ENCODE peak calls at places on chromosome 18, in seven cellular contexts. One of them, this sample, is unnamed.

GRCh38 chr18:6427281-6427680 is 12.6 kb upstream of the L3MBTL4 start:
- DNase-seq in GM12878: no peak
- DNase-seq in breast epithelium: no peak
- DNase-seq in GM23338: no peak
- DNase-seq in sigmoid colon: no peak
- DNase-seq in HepG2: no peak
- DNase-seq in GM12891: no peak
- DNase-seq in this sample: no peak

GRCh38 chr18:13366541-13366940 is 148.0 kb downstream of the LDLRAD4 start:
- DNase-seq in GM12878: no peak
- DNase-seq in breast epithelium: no peak
- DNase-seq in GM23338: no peak
- DNase-seq in sigmoid colon: no peak
- DNase-seq in HepG2: no peak
- DNase-seq in GM12891: no peak
- DNase-seq in this sample: no peak

GRCh38 chr18:46222710-46223360 is 118.7 kb downstream of the HAUS1 start:
- DNase-seq in GM12878: no peak
- DNase-seq in breast epithelium: no peak
- DNase-seq in GM23338: no peak
- DNase-seq in sigmoid colon: no peak
- DNase-seq in HepG2: no peak
- DNase-seq in GM12891: no peak
- DNase-seq in this sample: no peak

GRCh38 chr18:40821596-40822243 is 1133.3 kb upstream of the PIK3C3 start:
- DNase-seq in GM12878: no peak
- DNase-seq in breast epithelium: no peak
- DNase-seq in GM23338: no peak
- DNase-seq in sigmoid colon: no peak
- DNase-seq in HepG2: no peak
- DNase-seq in GM12891: no peak
- DNase-seq in this sample: no peak

GRCh38 chr18:75253784-75254183 is 43.2 kb downstream of the TSHZ1 start:
- DNase-seq in GM12878: no peak
- DNase-seq in breast epithelium: no peak
- DNase-seq in GM23338: no peak
- DNase-seq in sigmoid colon: no peak
- DNase-seq in HepG2: no peak
- DNase-seq in GM12891: no peak
- DNase-seq in this sample: no peak

GRCh38 chr18:26034850-26035497 is 55.4 kb downstream of the SS18 start:
- DNase-seq in GM12878: no peak
- DNase-seq in breast epithelium: no peak
- DNase-seq in GM23338: peak; percentile 16
- DNase-seq in sigmoid colon: no peak
- DNase-seq in HepG2: no peak
- DNase-seq in GM12891: no peak
- DNase-seq in this sample: no peak

GRCh38 chr18:31241900-31242409 is 76.0 kb upstream of the DSG1 start:
- DNase-seq in GM12878: no peak
- DNase-seq in breast epithelium: peak; percentile 70
- DNase-seq in GM23338: peak; percentile 80
- DNase-seq in sigmoid colon: no peak
- DNase-seq in HepG2: peak; percentile 98
- DNase-seq in GM12891: no peak
- DNase-seq in this sample: no peak

GRCh38 chr18:13604751-13605150 is 121.6 kb downstream of the FAM210A start:
- DNase-seq in GM12878: no peak
- DNase-seq in breast epithelium: no peak
- DNase-seq in GM23338: no peak
- DNase-seq in sigmoid colon: no peak
- DNase-seq in HepG2: no peak
- DNase-seq in GM12891: no peak
- DNase-seq in this sample: no peak

GRCh38 chr18:41993151-41993550 is 38.1 kb downstream of the PIK3C3 start:
- DNase-seq in GM12878: no peak
- DNase-seq in breast epithelium: no peak
- DNase-seq in GM23338: no peak
- DNase-seq in sigmoid colon: no peak
- DNase-seq in HepG2: no peak
- DNase-seq in GM12891: no peak
- DNase-seq in this sample: no peak

GRCh38 chr18:23523429-23524212 is 20.3 kb downstream of the RMC1 start:
- DNase-seq in GM12878: peak; percentile 16
- DNase-seq in breast epithelium: no peak
- DNase-seq in GM23338: no peak
- DNase-seq in sigmoid colon: no peak
- DNase-seq in HepG2: no peak
- DNase-seq in GM12891: no peak
- DNase-seq in this sample: peak; percentile 46

GRCh38 chr18:28793911-28794310 is 617.0 kb upstream of the CDH2 start:
- DNase-seq in GM12878: no peak
- DNase-seq in breast epithelium: no peak
- DNase-seq in GM23338: no peak
- DNase-seq in sigmoid colon: no peak
- DNase-seq in HepG2: no peak
- DNase-seq in GM12891: no peak
- DNase-seq in this sample: no peak

GRCh38 chr18:9404565-9405060 is 70.0 kb downstream of the TWSG1 start:
- DNase-seq in GM12878: no peak
- DNase-seq in breast epithelium: no peak
- DNase-seq in GM23338: no peak
- DNase-seq in sigmoid colon: no peak
- DNase-seq in HepG2: no peak
- DNase-seq in GM12891: peak; percentile 25
- DNase-seq in this sample: peak; percentile 50

GRCh38 chr18:23982154-23983071 is 32.1 kb upstream of the TTC39C start:
- DNase-seq in GM12878: no peak
- DNase-seq in breast epithelium: no peak
- DNase-seq in GM23338: peak; percentile 17
- DNase-seq in sigmoid colon: peak; percentile 85
- DNase-seq in HepG2: no peak
- DNase-seq in GM12891: no peak
- DNase-seq in this sample: no peak

GRCh38 chr18:12409466-12409865 is 1.7 kb downstream of the PRELID3A start:
- DNase-seq in GM12878: no peak
- DNase-seq in breast epithelium: no peak
- DNase-seq in GM23338: no peak
- DNase-seq in sigmoid colon: no peak
- DNase-seq in HepG2: no peak
- DNase-seq in GM12891: no peak
- DNase-seq in this sample: no peak

GRCh38 chr18:34871435-34871834 is 161.3 kb downstream of the DTNA start:
- DNase-seq in GM12878: no peak
- DNase-seq in breast epithelium: no peak
- DNase-seq in GM23338: no peak
- DNase-seq in sigmoid colon: no peak
- DNase-seq in HepG2: no peak
- DNase-seq in GM12891: no peak
- DNase-seq in this sample: no peak

GRCh38 chr18:23969664-23970063 is 44.9 kb upstream of the TTC39C start:
- DNase-seq in GM12878: no peak
- DNase-seq in breast epithelium: no peak
- DNase-seq in GM23338: no peak
- DNase-seq in sigmoid colon: no peak
- DNase-seq in HepG2: no peak
- DNase-seq in GM12891: no peak
- DNase-seq in this sample: no peak

GRCh38 chr18:49813321-49814146 is at the start of gene ACAA2:
- DNase-seq in GM12878: peak; percentile 69
- DNase-seq in breast epithelium: peak; percentile 81
- DNase-seq in GM23338: peak; percentile 80
- DNase-seq in sigmoid colon: peak; percentile 95
- DNase-seq in HepG2: peak; percentile 63
- DNase-seq in GM12891: peak; percentile 62
- DNase-seq in this sample: peak; percentile 98

GRCh38 chr18:49815927-49816326 is 2.6 kb upstream of the ACAA2 start:
- DNase-seq in GM12878: no peak
- DNase-seq in breast epithelium: no peak
- DNase-seq in GM23338: no peak
- DNase-seq in sigmoid colon: no peak
- DNase-seq in HepG2: no peak
- DNase-seq in GM12891: no peak
- DNase-seq in this sample: no peak

GRCh38 chr18:49813071-49813320 is 337 bp downstream of the ACAA2 start:
- DNase-seq in GM12878: no peak
- DNase-seq in breast epithelium: peak; percentile 26
- DNase-seq in GM23338: peak; percentile 60
- DNase-seq in sigmoid colon: peak; percentile 71
- DNase-seq in HepG2: peak; percentile 24
- DNase-seq in GM12891: no peak
- DNase-seq in this sample: peak; percentile 87

GRCh38 chr18:49812321-49813070 is 837 bp downstream of the ACAA2 start:
- DNase-seq in GM12878: no peak
- DNase-seq in breast epithelium: no peak
- DNase-seq in GM23338: no peak
- DNase-seq in sigmoid colon: no peak
- DNase-seq in HepG2: no peak
- DNase-seq in GM12891: no peak
- DNase-seq in this sample: no peak

GRCh38 chr18:49814147-49814499 is 790 bp upstream of the ACAA2 start:
- DNase-seq in GM12878: no peak
- DNase-seq in breast epithelium: peak; percentile 61
- DNase-seq in GM23338: peak; percentile 71
- DNase-seq in sigmoid colon: peak; percentile 88
- DNase-seq in HepG2: peak; percentile 23
- DNase-seq in GM12891: no peak
- DNase-seq in this sample: peak; percentile 73
- TF ChIP-seq POLR2AphosphoS5 in GM12878: no peak
- TF ChIP-seq POLR2AphosphoS5 in breast epithelium: no peak
- TF ChIP-seq POLR2AphosphoS5 in GM23338: no peak
- TF ChIP-seq POLR2AphosphoS5 in sigmoid colon: no peak
- TF ChIP-seq POLR2AphosphoS5 in HepG2: no peak
- TF ChIP-seq POLR2AphosphoS5 in GM12891: no peak
- TF ChIP-seq POLR2AphosphoS5 in this sample: no peak

GRCh38 chr18:48132993-48133674 is 202.7 kb upstream of the SMAD2 start:
- DNase-seq in GM12878: no peak
- DNase-seq in breast epithelium: no peak
- DNase-seq in GM23338: no peak
- DNase-seq in sigmoid colon: no peak
- DNase-seq in HepG2: no peak
- DNase-seq in GM12891: no peak
- DNase-seq in this sample: no peak

GRCh38 chr18:48136051-48136543 is 205.6 kb upstream of the SMAD2 start:
- DNase-seq in GM12878: no peak
- DNase-seq in breast epithelium: no peak
- DNase-seq in GM23338: peak; percentile 42
- DNase-seq in sigmoid colon: no peak
- DNase-seq in HepG2: no peak
- DNase-seq in GM12891: no peak
- DNase-seq in this sample: no peak

GRCh38 chr18:48135436-48135966 is 205.0 kb upstream of the SMAD2 start:
- DNase-seq in GM12878: no peak
- DNase-seq in breast epithelium: no peak
- DNase-seq in GM23338: peak; percentile 23
- DNase-seq in sigmoid colon: no peak
- DNase-seq in HepG2: no peak
- DNase-seq in GM12891: no peak
- DNase-seq in this sample: no peak

GRCh38 chr18:48134609-48135008 is 204.2 kb upstream of the SMAD2 start:
- DNase-seq in GM12878: no peak
- DNase-seq in breast epithelium: no peak
- DNase-seq in GM23338: no peak
- DNase-seq in sigmoid colon: no peak
- DNase-seq in HepG2: no peak
- DNase-seq in GM12891: no peak
- DNase-seq in this sample: no peak

DNA sequence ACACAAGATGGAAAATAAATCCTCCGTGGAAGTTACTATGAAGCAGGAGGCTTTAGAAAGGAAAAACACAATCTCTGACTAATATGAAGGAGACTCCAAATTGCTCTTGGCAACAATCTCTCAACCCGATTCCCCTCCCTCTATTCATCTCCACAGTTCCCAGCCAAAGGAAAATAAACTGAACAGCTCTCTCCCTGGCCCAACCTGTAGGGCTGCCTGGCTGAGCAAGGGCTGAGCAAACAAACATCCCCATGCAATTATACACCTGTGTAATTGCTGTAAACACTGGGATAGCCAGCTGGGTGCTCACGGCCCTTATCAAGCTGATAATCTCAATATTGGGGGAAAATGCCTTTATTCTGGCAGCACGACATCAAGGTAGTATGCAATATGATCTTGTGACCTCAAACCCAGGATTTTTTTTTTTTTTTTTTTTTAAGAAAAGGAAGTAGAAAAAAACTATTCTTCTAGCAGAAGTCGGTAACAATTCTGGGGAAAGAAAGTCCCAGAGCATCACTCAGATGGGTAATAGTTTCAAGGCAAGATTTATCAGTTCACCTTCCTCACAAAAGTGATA is 203.3 kb upstream of the SMAD2 start:
- DNase-seq in GM12878: no peak
- DNase-seq in breast epithelium: peak; percentile 59
- DNase-seq in GM23338: no peak
- DNase-seq in sigmoid colon: no peak
- DNase-seq in HepG2: no peak
- DNase-seq in GM12891: no peak
- DNase-seq in this sample: peak; percentile 53
- TF ChIP-seq POLR2AphosphoS5 in GM12878: no peak
- TF ChIP-seq POLR2AphosphoS5 in breast epithelium: no peak
- TF ChIP-seq POLR2AphosphoS5 in GM23338: no peak
- TF ChIP-seq POLR2AphosphoS5 in sigmoid colon: no peak
- TF ChIP-seq POLR2AphosphoS5 in HepG2: no peak
- TF ChIP-seq POLR2AphosphoS5 in GM12891: no peak
- TF ChIP-seq POLR2AphosphoS5 in this sample: no peak

DNA sequence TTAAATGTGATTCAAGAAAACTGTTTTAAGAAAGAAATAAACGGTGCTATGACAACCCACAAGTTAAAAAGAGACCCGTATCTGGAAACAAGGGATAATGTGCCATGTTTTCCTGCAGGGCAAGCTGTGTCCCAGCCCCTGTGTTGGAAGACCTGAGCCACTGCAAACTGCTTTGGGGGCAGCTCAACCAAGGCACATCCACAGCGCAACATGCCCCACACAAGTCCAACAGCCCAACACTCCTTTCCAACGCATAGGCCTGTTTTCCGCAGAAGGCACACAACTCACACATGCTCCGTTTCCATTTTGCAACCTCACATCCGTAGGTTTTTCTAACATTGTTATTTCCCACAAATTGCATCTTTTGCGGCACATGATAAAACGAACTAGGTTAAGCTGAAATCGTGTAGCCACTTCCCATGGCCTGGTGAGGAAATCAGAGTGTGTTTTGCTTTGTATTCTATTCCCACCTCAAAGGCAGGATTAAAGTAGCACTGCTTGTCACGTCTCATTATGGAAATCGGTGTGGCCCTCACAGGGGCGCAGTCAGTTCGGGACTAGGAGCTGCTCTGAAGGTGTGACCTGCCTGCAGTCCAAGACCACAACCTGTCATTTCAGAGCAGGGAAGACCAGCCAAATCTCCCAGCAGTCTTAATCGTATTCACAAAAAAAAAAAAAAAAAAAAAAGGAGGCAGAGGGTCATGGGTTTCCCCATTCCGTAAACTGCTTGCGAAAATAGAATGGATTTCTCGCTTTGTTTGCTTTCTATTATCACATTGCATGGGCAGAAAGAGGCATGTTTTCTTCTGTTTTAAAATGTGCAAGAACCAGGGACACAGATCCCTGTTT is 50.6 kb upstream of the ZNF516 start:
- DNase-seq in GM12878: no peak
- DNase-seq in breast epithelium: no peak
- DNase-seq in GM23338: no peak
- DNase-seq in sigmoid colon: no peak
- DNase-seq in HepG2: no peak
- DNase-seq in GM12891: no peak
- DNase-seq in this sample: no peak
- TF ChIP-seq POLR2AphosphoS5 in GM12878: no peak
- TF ChIP-seq POLR2AphosphoS5 in breast epithelium: no peak
- TF ChIP-seq POLR2AphosphoS5 in GM23338: no peak
- TF ChIP-seq POLR2AphosphoS5 in sigmoid colon: no peak
- TF ChIP-seq POLR2AphosphoS5 in HepG2: no peak
- TF ChIP-seq POLR2AphosphoS5 in GM12891: no peak
- TF ChIP-seq POLR2AphosphoS5 in this sample: no peak

GRCh38 chr18:44715245-44715644 is 34.6 kb downstream of the SETBP1 start:
- DNase-seq in GM12878: no peak
- DNase-seq in breast epithelium: peak; percentile 69
- DNase-seq in GM23338: no peak
- DNase-seq in sigmoid colon: peak; percentile 93
- DNase-seq in HepG2: no peak
- DNase-seq in GM12891: no peak
- DNase-seq in this sample: no peak
- TF ChIP-seq POLR2AphosphoS5 in GM12878: no peak
- TF ChIP-seq POLR2AphosphoS5 in breast epithelium: peak; percentile 26
- TF ChIP-seq POLR2AphosphoS5 in GM23338: no peak
- TF ChIP-seq POLR2AphosphoS5 in sigmoid colon: peak; percentile 85
- TF ChIP-seq POLR2AphosphoS5 in HepG2: no peak
- TF ChIP-seq POLR2AphosphoS5 in GM12891: no peak
- TF ChIP-seq POLR2AphosphoS5 in this sample: no peak

This sample was measured in upper lobe of left lung.